ENCODE peak calls at places on chromosome 9, in five cellular contexts. Y is Jurkat, Clone E6-1; D is frontal cortex; M is stimulated activated CD4-positive, alpha-beta T cell treated with anti-CD3 and anti-CD28 coated beads, Interleukin-1b, Interleukin-23, amount 100 ng/mL, for 48 hours; T is NCI-H2107. J is an unnamed sample.

GRCh38 chr9:129932303-129933151 is 97.3 kb downstream of the USP20 start:
- DNase-seq in Y (no peak), D (no peak), M (no peak), T (no peak), J (no peak)

GRCh38 chr9:38392235-38393127 is at the start of gene ALDH1B1:
- DNase-seq in Y (no peak), D (peak; percentile 93), M (peak; percentile 68), T (peak; percentile 37), J (peak; percentile 98)

GRCh38 chr9:92276223-92277007 is 17.1 kb downstream of the IARS1 start:
- DNase-seq in Y (peak; percentile 70), D (no peak), M (no peak), T (no peak), J (no peak)

GRCh38 chr9:111038336-111039202 is at the start of gene LPAR1:
- DNase-seq in Y (no peak), D (peak; percentile 25), M (no peak), T (no peak), J (no peak)

GRCh38 chr9:136850866-136851775 is 1.0 kb upstream of the MAMDC4 start:
- DNase-seq in Y (no peak), D (no peak), M (no peak), T (no peak), J (no peak)

GRCh38 chr9:87442451-87442850 is 55.2 kb upstream of the DAPK1 start:
- DNase-seq in Y (no peak), D (no peak), M (no peak), T (no peak), J (no peak)

GRCh38 chr9:81375461-81376100 is 313.8 kb downstream of the TLE1 start:
- DNase-seq in Y (no peak), D (no peak), M (no peak), T (no peak), J (no peak)

GRCh38 chr9:133571491-133571890 is 37.0 kb downstream of the ADAMTSL2 start:
- DNase-seq in Y (no peak), D (no peak), M (no peak), T (no peak), J (no peak)

GRCh38 chr9:38026021-38026809 is 42.8 kb downstream of the SHB start:
- DNase-seq in Y (no peak), D (peak; percentile 35), M (no peak), T (peak; percentile 60), J (peak; percentile 54)

GRCh38 chr9:137656416-137656815 is 37.6 kb downstream of the EHMT1 start:
- DNase-seq in Y (no peak), D (no peak), M (no peak), T (no peak), J (no peak)

GRCh38 chr9:21056931-21057330 is 20.8 kb downstream of the IFNB1 start:
- DNase-seq in Y (no peak), D (no peak), M (no peak), T (no peak), J (no peak)

GRCh38 chr9:122005597-122005996 is 87.5 kb downstream of the TTLL11 start:
- DNase-seq in Y (no peak), D (no peak), M (no peak), T (no peak), J (no peak)

GRCh38 chr9:7542648-7543165 is 256.9 kb downstream of the DMAC1 start:
- DNase-seq in Y (no peak), D (peak; percentile 5), M (no peak), T (peak; percentile 38), J (no peak)

GRCh38 chr9:122367779-122368460 is 2.9 kb upstream of the PTGS1 start:
- DNase-seq in Y (no peak), D (no peak), M (no peak), T (no peak), J (no peak)

GRCh38 chr9:74742792-74743389 is 144.8 kb downstream of the TRPM6 start:
- DNase-seq in Y (peak; percentile 3), D (peak; percentile 24), M (no peak), T (no peak), J (no peak)

GRCh38 chr9:114552716-114553115 is 34.9 kb upstream of the ATP6V1G1 start:
- DNase-seq in Y (no peak), D (no peak), M (no peak), T (no peak), J (no peak)

GRCh38 chr9:68654075-68654474 is 51.0 kb upstream of the PIP5K1B start:
- DNase-seq in Y (no peak), D (no peak), M (no peak), T (no peak), J (no peak)

GRCh38 chr9:136354592-136355085 is 8.9 kb downstream of the DNLZ start:
- DNase-seq in Y (no peak), D (no peak), M (no peak), T (no peak), J (peak; percentile 79)

GRCh38 chr9:97747201-97747965 is 50.2 kb upstream of the XPA start:
- DNase-seq in Y (no peak), D (no peak), M (no peak), T (no peak), J (no peak)

GRCh38 chr9:93088656-93089015 is 7.4 kb upstream of the CARD19 start:
- DNase-seq in Y (no peak), D (no peak), M (no peak), T (no peak), J (no peak)

GRCh38 chr9:95645579-95645978 is 128.8 kb upstream of the PTCH1 start:
- DNase-seq in Y (no peak), D (no peak), M (no peak), T (no peak), J (no peak)

GRCh38 chr9:112046181-112046580 is 128.9 kb downstream of the SUSD1 start:
- DNase-seq in Y (no peak), D (no peak), M (no peak), T (no peak), J (no peak)

GRCh38 chr9:97309260-97309659 is 1.8 kb downstream of the CCDC180 start:
- DNase-seq in Y (no peak), D (no peak), M (no peak), T (no peak), J (no peak)

GRCh38 chr9:117284414-117284813 is 130.4 kb downstream of the ASTN2 start:
- DNase-seq in Y (no peak), D (no peak), M (no peak), T (no peak), J (no peak)

GRCh38 chr9:22588918-22589317 is 142.3 kb downstream of the DMRTA1 start:
- DNase-seq in Y (no peak), D (no peak), M (no peak), T (no peak), J (no peak)

GRCh38 chr9:137085918-137086530 is 761 bp upstream of the MAN1B1 start:
- DNase-seq in Y (no peak), D (no peak), M (peak; percentile 36), T (no peak), J (no peak)

GRCh38 chr9:80501635-80502034 is 929.9 kb downstream of the TLE4 start:
- DNase-seq in Y (no peak), D (no peak), M (no peak), T (no peak), J (no peak)